ENCODE peak calls at places on chromosomes 7 and 10, in six cellular contexts. One of them, this sample, is unnamed.

GRCh38 chr7:22700559-22701002 is 26.4 kb upstream of the IL6 start:
- DNase-seq in stimulated activated CD8-positive, alpha-beta memory T cell treated with anti-CD3 and anti-CD28 coated beads, Interleukin-4, amount 100 ng/mL, for 24 hours: no peak
- DNase-seq in iPS-NIHi11: no peak
- DNase-seq in RWPE1: no peak
- DNase-seq in NCI-H1092: no peak
- DNase-seq in GM10248: no peak
- DNase-seq in this sample: no peak

GRCh38 chr7:34034728-34035127 is 129.4 kb downstream of the BMPER start:
- DNase-seq in stimulated activated CD8-positive, alpha-beta memory T cell treated with anti-CD3 and anti-CD28 coated beads, Interleukin-4, amount 100 ng/mL, for 24 hours: no peak
- DNase-seq in iPS-NIHi11: no peak
- DNase-seq in RWPE1: no peak
- DNase-seq in NCI-H1092: no peak
- DNase-seq in GM10248: no peak
- DNase-seq in this sample: no peak

GRCh38 chr10:31134303-31134928 is 102.8 kb upstream of the ZNF438 start:
- DNase-seq in stimulated activated CD8-positive, alpha-beta memory T cell treated with anti-CD3 and anti-CD28 coated beads, Interleukin-4, amount 100 ng/mL, for 24 hours: no peak
- DNase-seq in iPS-NIHi11: no peak
- DNase-seq in RWPE1: peak; percentile 22
- DNase-seq in NCI-H1092: peak; percentile 71
- DNase-seq in GM10248: peak; percentile 26
- DNase-seq in this sample: no peak

GRCh38 chr7:46932656-46933424 is 649.1 kb downstream of the TNS3 start:
- DNase-seq in stimulated activated CD8-positive, alpha-beta memory T cell treated with anti-CD3 and anti-CD28 coated beads, Interleukin-4, amount 100 ng/mL, for 24 hours: no peak
- DNase-seq in iPS-NIHi11: no peak
- DNase-seq in RWPE1: peak; percentile 68
- DNase-seq in NCI-H1092: no peak
- DNase-seq in GM10248: no peak
- DNase-seq in this sample: no peak

GRCh38 chr10:44008270-44008916 is 359.7 kb upstream of the ZNF32 start:
- DNase-seq in stimulated activated CD8-positive, alpha-beta memory T cell treated with anti-CD3 and anti-CD28 coated beads, Interleukin-4, amount 100 ng/mL, for 24 hours: no peak
- DNase-seq in iPS-NIHi11: no peak
- DNase-seq in RWPE1: no peak
- DNase-seq in NCI-H1092: no peak
- DNase-seq in GM10248: peak; percentile 56
- DNase-seq in this sample: no peak

GRCh38 chr10:123203393-123204126 is 49.4 kb downstream of the BUB3 start:
- DNase-seq in stimulated activated CD8-positive, alpha-beta memory T cell treated with anti-CD3 and anti-CD28 coated beads, Interleukin-4, amount 100 ng/mL, for 24 hours: no peak
- DNase-seq in iPS-NIHi11: no peak
- DNase-seq in RWPE1: no peak
- DNase-seq in NCI-H1092: no peak
- DNase-seq in GM10248: no peak
- DNase-seq in this sample: no peak

GRCh38 chr7:101676956-101677355 is 47.9 kb upstream of the MYL10 start:
- DNase-seq in stimulated activated CD8-positive, alpha-beta memory T cell treated with anti-CD3 and anti-CD28 coated beads, Interleukin-4, amount 100 ng/mL, for 24 hours: no peak
- DNase-seq in iPS-NIHi11: no peak
- DNase-seq in RWPE1: no peak
- DNase-seq in NCI-H1092: no peak
- DNase-seq in GM10248: no peak
- DNase-seq in this sample: no peak

GRCh38 chr10:19745672-19746071 is 70.6 kb upstream of the PLXDC2 start:
- DNase-seq in stimulated activated CD8-positive, alpha-beta memory T cell treated with anti-CD3 and anti-CD28 coated beads, Interleukin-4, amount 100 ng/mL, for 24 hours: no peak
- DNase-seq in iPS-NIHi11: no peak
- DNase-seq in RWPE1: no peak
- DNase-seq in NCI-H1092: no peak
- DNase-seq in GM10248: no peak
- DNase-seq in this sample: no peak

GRCh38 chr10:14126697-14127440 is 203.9 kb downstream of the FRMD4A start:
- DNase-seq in stimulated activated CD8-positive, alpha-beta memory T cell treated with anti-CD3 and anti-CD28 coated beads, Interleukin-4, amount 100 ng/mL, for 24 hours: no peak
- DNase-seq in iPS-NIHi11: no peak
- DNase-seq in RWPE1: peak; percentile 78
- DNase-seq in NCI-H1092: no peak
- DNase-seq in GM10248: no peak
- DNase-seq in this sample: no peak

GRCh38 chr10:6721480-6721879 is 141.4 kb upstream of the PRKCQ start:
- DNase-seq in stimulated activated CD8-positive, alpha-beta memory T cell treated with anti-CD3 and anti-CD28 coated beads, Interleukin-4, amount 100 ng/mL, for 24 hours: no peak
- DNase-seq in iPS-NIHi11: peak; percentile 16
- DNase-seq in RWPE1: peak; percentile 90
- DNase-seq in NCI-H1092: no peak
- DNase-seq in GM10248: no peak
- DNase-seq in this sample: no peak

GRCh38 chr7:99368750-99369389 is 5.7 kb upstream of the ARPC1B start:
- DNase-seq in stimulated activated CD8-positive, alpha-beta memory T cell treated with anti-CD3 and anti-CD28 coated beads, Interleukin-4, amount 100 ng/mL, for 24 hours: no peak
- DNase-seq in iPS-NIHi11: no peak
- DNase-seq in RWPE1: peak; percentile 37
- DNase-seq in NCI-H1092: no peak
- DNase-seq in GM10248: no peak
- DNase-seq in this sample: no peak

GRCh38 chr7:18893156-18893555 is 224.3 kb downstream of the TWIST1 start:
- DNase-seq in stimulated activated CD8-positive, alpha-beta memory T cell treated with anti-CD3 and anti-CD28 coated beads, Interleukin-4, amount 100 ng/mL, for 24 hours: no peak
- DNase-seq in iPS-NIHi11: no peak
- DNase-seq in RWPE1: no peak
- DNase-seq in NCI-H1092: no peak
- DNase-seq in GM10248: no peak
- DNase-seq in this sample: no peak

GRCh38 chr7:104945599-104945956 is 68.4 kb upstream of the KMT2E start:
- DNase-seq in stimulated activated CD8-positive, alpha-beta memory T cell treated with anti-CD3 and anti-CD28 coated beads, Interleukin-4, amount 100 ng/mL, for 24 hours: no peak
- DNase-seq in iPS-NIHi11: no peak
- DNase-seq in RWPE1: no peak
- DNase-seq in NCI-H1092: no peak
- DNase-seq in GM10248: no peak
- DNase-seq in this sample: no peak

GRCh38 chr7:76513817-76514799 is 3.8 kb downstream of the UPK3B start:
- DNase-seq in stimulated activated CD8-positive, alpha-beta memory T cell treated with anti-CD3 and anti-CD28 coated beads, Interleukin-4, amount 100 ng/mL, for 24 hours: no peak
- DNase-seq in iPS-NIHi11: no peak
- DNase-seq in RWPE1: no peak
- DNase-seq in NCI-H1092: no peak
- DNase-seq in GM10248: no peak
- DNase-seq in this sample: no peak

GRCh38 chr10:111137012-111137411 is 60.2 kb downstream of the ADRA2A start:
- DNase-seq in stimulated activated CD8-positive, alpha-beta memory T cell treated with anti-CD3 and anti-CD28 coated beads, Interleukin-4, amount 100 ng/mL, for 24 hours: no peak
- DNase-seq in iPS-NIHi11: peak; percentile 62
- DNase-seq in RWPE1: no peak
- DNase-seq in NCI-H1092: no peak
- DNase-seq in GM10248: no peak
- DNase-seq in this sample: peak; percentile 31

GRCh38 chr10:71726673-71727428 is 7.3 kb upstream of the C10orf105 start:
- DNase-seq in stimulated activated CD8-positive, alpha-beta memory T cell treated with anti-CD3 and anti-CD28 coated beads, Interleukin-4, amount 100 ng/mL, for 24 hours: peak; percentile 44
- DNase-seq in iPS-NIHi11: no peak
- DNase-seq in RWPE1: no peak
- DNase-seq in NCI-H1092: no peak
- DNase-seq in GM10248: peak; percentile 53
- DNase-seq in this sample: no peak

GRCh38 chr7:90771281-90771680 is 175.2 kb downstream of the CDK14 start:
- DNase-seq in stimulated activated CD8-positive, alpha-beta memory T cell treated with anti-CD3 and anti-CD28 coated beads, Interleukin-4, amount 100 ng/mL, for 24 hours: no peak
- DNase-seq in iPS-NIHi11: no peak
- DNase-seq in RWPE1: no peak
- DNase-seq in NCI-H1092: no peak
- DNase-seq in GM10248: no peak
- DNase-seq in this sample: no peak

GRCh38 chr7:117993377-117994003 is 120.2 kb upstream of the CTTNBP2 start:
- DNase-seq in stimulated activated CD8-positive, alpha-beta memory T cell treated with anti-CD3 and anti-CD28 coated beads, Interleukin-4, amount 100 ng/mL, for 24 hours: no peak
- DNase-seq in iPS-NIHi11: peak; percentile 84
- DNase-seq in RWPE1: peak; percentile 39
- DNase-seq in NCI-H1092: peak; percentile 26
- DNase-seq in GM10248: peak; percentile 24
- DNase-seq in this sample: peak; percentile 19

GRCh38 chr7:76074972-76075370 is 27.1 kb downstream of the MDH2 start:
- DNase-seq in stimulated activated CD8-positive, alpha-beta memory T cell treated with anti-CD3 and anti-CD28 coated beads, Interleukin-4, amount 100 ng/mL, for 24 hours: no peak
- DNase-seq in iPS-NIHi11: no peak
- DNase-seq in RWPE1: no peak
- DNase-seq in NCI-H1092: no peak
- DNase-seq in GM10248: no peak
- DNase-seq in this sample: no peak

GRCh38 chr7:33127085-33127484 is 2.3 kb upstream of the BBS9 start:
- DNase-seq in stimulated activated CD8-positive, alpha-beta memory T cell treated with anti-CD3 and anti-CD28 coated beads, Interleukin-4, amount 100 ng/mL, for 24 hours: no peak
- DNase-seq in iPS-NIHi11: no peak
- DNase-seq in RWPE1: no peak
- DNase-seq in NCI-H1092: no peak
- DNase-seq in GM10248: no peak
- DNase-seq in this sample: no peak

GRCh38 chr10:110852255-110852896 is 19.4 kb upstream of the PDCD4 start:
- DNase-seq in stimulated activated CD8-positive, alpha-beta memory T cell treated with anti-CD3 and anti-CD28 coated beads, Interleukin-4, amount 100 ng/mL, for 24 hours: no peak
- DNase-seq in iPS-NIHi11: no peak
- DNase-seq in RWPE1: peak; percentile 97
- DNase-seq in NCI-H1092: no peak
- DNase-seq in GM10248: no peak
- DNase-seq in this sample: no peak

GRCh38 chr10:106957825-106958581 is 206.5 kb downstream of the SORCS1 start:
- DNase-seq in stimulated activated CD8-positive, alpha-beta memory T cell treated with anti-CD3 and anti-CD28 coated beads, Interleukin-4, amount 100 ng/mL, for 24 hours: no peak
- DNase-seq in iPS-NIHi11: no peak
- DNase-seq in RWPE1: no peak
- DNase-seq in NCI-H1092: no peak
- DNase-seq in GM10248: peak; percentile 34
- DNase-seq in this sample: no peak

GRCh38 chr10:29966269-29966668 is 93.1 kb downstream of the JCAD start:
- DNase-seq in stimulated activated CD8-positive, alpha-beta memory T cell treated with anti-CD3 and anti-CD28 coated beads, Interleukin-4, amount 100 ng/mL, for 24 hours: no peak
- DNase-seq in iPS-NIHi11: no peak
- DNase-seq in RWPE1: no peak
- DNase-seq in NCI-H1092: no peak
- DNase-seq in GM10248: no peak
- DNase-seq in this sample: no peak

GRCh38 chr10:88200637-88201036 is 337.2 kb downstream of the PTEN start:
- DNase-seq in stimulated activated CD8-positive, alpha-beta memory T cell treated with anti-CD3 and anti-CD28 coated beads, Interleukin-4, amount 100 ng/mL, for 24 hours: no peak
- DNase-seq in iPS-NIHi11: no peak
- DNase-seq in RWPE1: no peak
- DNase-seq in NCI-H1092: no peak
- DNase-seq in GM10248: no peak
- DNase-seq in this sample: no peak

GRCh38 chr10:79241990-79242619 is 105.2 kb upstream of the PPIF start:
- DNase-seq in stimulated activated CD8-positive, alpha-beta memory T cell treated with anti-CD3 and anti-CD28 coated beads, Interleukin-4, amount 100 ng/mL, for 24 hours: peak; percentile 41
- DNase-seq in iPS-NIHi11: peak; percentile 83
- DNase-seq in RWPE1: peak; percentile 79
- DNase-seq in NCI-H1092: peak; percentile 22
- DNase-seq in GM10248: peak; percentile 82
- DNase-seq in this sample: no peak

GRCh38 chr7:132028144-132028920 is 471.9 kb upstream of the PODXL start:
- DNase-seq in stimulated activated CD8-positive, alpha-beta memory T cell treated with anti-CD3 and anti-CD28 coated beads, Interleukin-4, amount 100 ng/mL, for 24 hours: no peak
- DNase-seq in iPS-NIHi11: no peak
- DNase-seq in RWPE1: peak; percentile 73
- DNase-seq in NCI-H1092: no peak
- DNase-seq in GM10248: no peak
- DNase-seq in this sample: no peak

GRCh38 chr10:129525408-129525807 is 58.4 kb downstream of the MGMT start:
- DNase-seq in stimulated activated CD8-positive, alpha-beta memory T cell treated with anti-CD3 and anti-CD28 coated beads, Interleukin-4, amount 100 ng/mL, for 24 hours: no peak
- DNase-seq in iPS-NIHi11: no peak
- DNase-seq in RWPE1: peak; percentile 84
- DNase-seq in NCI-H1092: no peak
- DNase-seq in GM10248: no peak
- DNase-seq in this sample: no peak

GRCh38 chr10:60731134-60731883 is 47.0 kb upstream of the CDK1 start:
- DNase-seq in stimulated activated CD8-positive, alpha-beta memory T cell treated with anti-CD3 and anti-CD28 coated beads, Interleukin-4, amount 100 ng/mL, for 24 hours: peak; percentile 2
- DNase-seq in iPS-NIHi11: no peak
- DNase-seq in RWPE1: no peak
- DNase-seq in NCI-H1092: no peak
- DNase-seq in GM10248: peak; percentile 52
- DNase-seq in this sample: no peak

GRCh38 chr7:1271046-1271445 is 38.4 kb downstream of the UNCX start:
- DNase-seq in stimulated activated CD8-positive, alpha-beta memory T cell treated with anti-CD3 and anti-CD28 coated beads, Interleukin-4, amount 100 ng/mL, for 24 hours: no peak
- DNase-seq in iPS-NIHi11: no peak
- DNase-seq in RWPE1: no peak
- DNase-seq in NCI-H1092: no peak
- DNase-seq in GM10248: no peak
- DNase-seq in this sample: no peak

GRCh38 chr10:34885901-34886300 is 70.8 kb upstream of the PARD3 start:
- DNase-seq in stimulated activated CD8-positive, alpha-beta memory T cell treated with anti-CD3 and anti-CD28 coated beads, Interleukin-4, amount 100 ng/mL, for 24 hours: no peak
- DNase-seq in iPS-NIHi11: no peak
- DNase-seq in RWPE1: no peak
- DNase-seq in NCI-H1092: no peak
- DNase-seq in GM10248: no peak
- DNase-seq in this sample: no peak